ENCODE peak calls at places on chromosomes 16 and 17, in seven cellular contexts. K is uterus, D is tibial nerve, V is left ventricle myocardium inferior, L is mucosa of descending colon, U is mesendoderm, O is heart left ventricle. E is an unnamed sample.

GRCh38 chr16:29968205-29968604 is 5.5 kb upstream of the TAOK2 start:
- DNase-seq in K (no peak), D (no peak), V (no peak), L (no peak), U (no peak), O (no peak), E (no peak)

GRCh38 chr16:82257990-82258389 is 88.0 kb upstream of the MPHOSPH6 start:
- DNase-seq in K (no peak), D (no peak), V (no peak), L (no peak), U (no peak), O (no peak), E (no peak)

GRCh38 chr17:31508310-31509094 is 117.0 kb downstream of the RAB11FIP4 start:
- DNase-seq in K (no peak), D (no peak), V (no peak), L (peak; percentile 32), U (peak; percentile 57), O (no peak), E (no peak)

GRCh38 chr16:66369055-66369592 is 2.6 kb downstream of the CDH5 start:
- DNase-seq in K (peak; percentile 38), D (no peak), V (peak; percentile 57), L (no peak), U (no peak), O (peak; percentile 63), E (no peak)

GRCh38 chr16:90057738-90058173 is 19.4 kb downstream of the PRDM7 start:
- DNase-seq in K (no peak), D (no peak), V (no peak), L (no peak), U (no peak), O (no peak), E (no peak)

GRCh38 chr16:28204211-28204610 is 7.6 kb downstream of the XPO6 start:
- DNase-seq in K (no peak), D (no peak), V (no peak), L (no peak), U (no peak), O (peak; percentile 30), E (no peak)

GRCh38 chr17:80260791-80261158 is at the start of gene RNF213:
- DNase-seq in K (peak; percentile 50), D (no peak), V (peak; percentile 62), L (peak; percentile 83), U (peak; percentile 51), O (peak; percentile 69), E (no peak)

GRCh38 chr17:63430223-63430622 is 15.9 kb downstream of the CYB561 start:
- DNase-seq in K (no peak), D (no peak), V (no peak), L (peak; percentile 18), U (peak; percentile 66), O (no peak), E (no peak)

GRCh38 chr16:9212621-9213020 is 121.2 kb downstream of the HAPSTR1 start:
- DNase-seq in K (no peak), D (no peak), V (no peak), L (no peak), U (no peak), O (no peak), E (no peak)

GRCh38 chr17:4940625-4941021 is 555 bp downstream of the RNF167 start:
- DNase-seq in K (no peak), D (no peak), V (no peak), L (peak; percentile 72), U (no peak), O (no peak), E (no peak)

GRCh38 chr17:82753201-82753464 is 1.3 kb downstream of the TBCD start:
- DNase-seq in K (no peak), D (no peak), V (no peak), L (no peak), U (no peak), O (no peak), E (no peak)

GRCh38 chr17:28712037-28712704 is 483 bp upstream of the PROCA1 start:
- DNase-seq in K (peak; percentile 34), D (peak; percentile 19), V (peak; percentile 63), L (peak; percentile 66), U (peak; percentile 81), O (peak; percentile 66), E (no peak)

GRCh38 chr17:66354472-66354871 is 52.1 kb downstream of the PRKCA start:
- DNase-seq in K (no peak), D (no peak), V (no peak), L (no peak), U (no peak), O (no peak), E (no peak)

GRCh38 chr17:66354981-66355380 is 52.6 kb downstream of the PRKCA start:
- DNase-seq in K (no peak), D (no peak), V (no peak), L (no peak), U (no peak), O (no peak), E (no peak)

GRCh38 chr17:66355510-66355909 is 53.1 kb downstream of the PRKCA start:
- DNase-seq in K (no peak), D (no peak), V (no peak), L (no peak), U (no peak), O (no peak), E (no peak)

GRCh38 chr17:66359351-66359750 is 56.9 kb downstream of the PRKCA start:
- DNase-seq in K (no peak), D (no peak), V (no peak), L (no peak), U (no peak), O (no peak), E (no peak)

GRCh38 chr17:66357037-66357436 is 54.6 kb downstream of the PRKCA start:
- DNase-seq in K (no peak), D (no peak), V (no peak), L (no peak), U (no peak), O (no peak), E (no peak)
- H3K4me1 ChIP-seq in K (no peaks in the 10 kb centered on the region), D (no peaks in the 10 kb centered on the region), V (no peaks in the 10 kb centered on the region), L (peaks cover 5% of the 10 kb centered on the region), U (no peaks in the 10 kb centered on the region), O (no peaks in the 10 kb centered on the region), E (no peaks in the 10 kb centered on the region)

GRCh38 chr17:58337126-58337599 is 8.6 kb upstream of the TSPOAP1 start:
- DNase-seq in K (no peak), D (no peak), V (no peak), L (peak; percentile 50), U (peak; percentile 70), O (no peak), E (no peak)
- H3K4me1 ChIP-seq in K (no peaks in the 10 kb centered on the region), D (peaks cover 11% of the 10 kb centered on the region), V (peaks cover 16% of the 10 kb centered on the region), L (peaks cover 12% of the 10 kb centered on the region), U (peaks cover 24% of the 10 kb centered on the region), O (peaks cover 20% of the 10 kb centered on the region), E (peaks cover 19% of the 10 kb centered on the region)

GRCh38 chr16:24974859-24975258 is 40.3 kb downstream of the ARHGAP17 start:
- DNase-seq in K (no peak), D (no peak), V (no peak), L (no peak), U (no peak), O (no peak), E (no peak)

GRCh38 chr16:24976971-24977672 is 38.0 kb downstream of the ARHGAP17 start:
- DNase-seq in K (no peak), D (no peak), V (no peak), L (no peak), U (no peak), O (no peak), E (no peak)

GRCh38 chr16:24976061-24976779 is 38.9 kb downstream of the ARHGAP17 start:
- DNase-seq in K (no peak), D (no peak), V (no peak), L (no peak), U (no peak), O (no peak), E (no peak)

GRCh38 chr16:24973771-24974461 is 41.3 kb downstream of the ARHGAP17 start:
- DNase-seq in K (no peak), D (no peak), V (no peak), L (no peak), U (peak; percentile 72), O (no peak), E (no peak)

DNA sequence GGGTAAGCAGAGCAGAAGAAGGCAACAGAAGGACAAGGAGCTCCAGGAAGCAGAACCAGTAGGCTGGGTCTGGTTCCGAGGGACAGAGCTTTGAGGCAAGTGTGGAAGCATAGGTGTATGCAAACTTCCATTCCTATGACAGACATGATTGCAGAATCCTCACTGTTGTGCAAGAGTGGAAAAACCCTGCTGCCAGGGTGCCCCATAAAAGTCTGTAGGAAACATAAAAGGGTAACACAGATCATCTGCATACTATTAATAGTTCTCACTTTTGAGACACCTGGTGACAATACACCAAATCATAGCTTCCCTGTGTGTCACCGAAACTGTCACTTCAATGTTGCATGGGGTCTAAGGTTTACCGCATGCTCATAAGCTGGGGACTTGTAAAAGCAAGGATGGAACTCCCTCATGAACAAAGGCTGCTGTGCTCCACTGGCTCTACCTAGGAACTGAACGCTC is 39.7 kb downstream of the ARHGAP17 start:
- DNase-seq in K (no peak), D (no peak), V (no peak), L (no peak), U (no peak), O (no peak), E (no peak)
- H3K4me1 ChIP-seq in K (peaks cover 12% of the 10 kb centered on the region), D (peaks cover 31% of the 10 kb centered on the region), V (peaks cover 98% of the 10 kb centered on the region), L (no peaks in the 10 kb centered on the region), U (peaks cover 7% of the 10 kb centered on the region), O (peaks cover 81% of the 10 kb centered on the region), E (peaks cover 25% of the 10 kb centered on the region)

GRCh38 chr16:85231959-85232358 is 119.7 kb upstream of the CIBAR2 start:
- DNase-seq in K (peak; percentile 64), D (no peak), V (peak; percentile 46), L (no peak), U (no peak), O (peak; percentile 66), E (no peak)

GRCh38 chr16:85235988-85236831 is 123.9 kb upstream of the CIBAR2 start:
- DNase-seq in K (peak; percentile 60), D (no peak), V (peak; percentile 53), L (peak; percentile 48), U (no peak), O (no peak), E (no peak)

GRCh38 chr16:85233520-85233919 is 121.2 kb upstream of the CIBAR2 start:
- DNase-seq in K (no peak), D (no peak), V (no peak), L (no peak), U (no peak), O (no peak), E (no peak)

GRCh38 chr16:85232369-85233142 is 120.3 kb upstream of the CIBAR2 start:
- DNase-seq in K (no peak), D (no peak), V (no peak), L (no peak), U (no peak), O (no peak), E (no peak)

DNA sequence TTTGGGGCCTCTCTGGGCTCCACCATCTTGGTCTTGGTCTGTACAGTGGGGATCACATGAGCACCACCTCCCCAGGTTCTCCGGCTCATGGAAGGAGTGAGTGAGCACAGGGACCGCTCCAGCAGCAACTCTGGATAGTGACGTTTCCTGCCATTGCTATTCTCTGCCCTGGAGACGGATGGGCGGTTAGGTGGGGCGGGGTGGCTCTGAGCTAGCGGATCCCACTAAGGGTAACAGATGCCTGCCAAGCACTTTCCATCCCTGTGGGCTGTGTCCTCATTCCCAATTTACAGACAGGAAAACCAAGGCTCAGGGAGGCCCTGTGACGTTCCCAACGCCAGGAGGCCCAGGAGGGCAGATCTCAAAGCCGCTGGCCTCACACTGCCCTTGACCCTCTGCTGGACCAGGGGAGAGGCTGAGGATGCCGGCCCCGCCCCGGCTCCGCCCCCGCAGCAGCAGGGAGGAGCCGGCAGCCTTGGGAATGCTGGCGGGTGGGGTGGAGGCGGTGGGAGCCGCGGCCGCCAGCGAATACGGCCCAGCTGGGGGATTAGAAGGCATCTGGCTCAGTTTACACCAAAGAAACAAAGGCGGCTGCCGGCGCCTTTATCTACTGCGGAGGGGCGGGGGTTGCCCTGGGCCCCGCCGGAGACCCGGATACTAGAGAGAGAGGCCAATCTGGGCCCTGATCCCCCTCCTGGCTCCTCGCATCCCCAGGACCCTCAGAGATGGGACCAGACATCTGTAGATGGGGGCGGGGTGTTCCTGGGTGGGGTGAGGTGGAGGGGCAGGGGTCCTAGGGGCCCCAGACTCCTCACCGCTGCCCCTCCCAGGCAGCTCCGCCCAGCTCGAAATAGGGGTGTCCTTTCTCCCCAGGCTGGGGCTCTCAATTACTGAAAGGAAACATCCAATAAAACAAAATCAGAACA is 122.3 kb upstream of the CIBAR2 start:
- DNase-seq in K (peak; percentile 79), D (peak; percentile 30), V (peak; percentile 67), L (peak; percentile 65), U (peak; percentile 98), O (peak; percentile 78), E (no peak)
- H3K4me1 ChIP-seq in K (peaks cover 48% of the 10 kb centered on the region), D (peaks cover 21% of the 10 kb centered on the region), V (peaks cover 58% of the 10 kb centered on the region), L (peaks cover 6% of the 10 kb centered on the region), U (peaks cover 6% of the 10 kb centered on the region), O (peaks cover 62% of the 10 kb centered on the region), E (peaks cover 32% of the 10 kb centered on the region)